ENCODE peak calls at places on chromosomes 12 and 14, in six cellular contexts. E is IMR-90; Z is stimulated activated CD8-positive, alpha-beta memory T cell treated with anti-CD3 and anti-CD28 coated beads, Interleukin-7, amount 100 ng/mL, for 24 hours; G is DMS153; Q is NCI-H2081; A is NCI-H1092 treated with DMSO at 0.1 percent for 48 hours. K is an unnamed sample.

GRCh38 chr12:52300796-52301691 is 9.7 kb upstream of the KRT81 start:
- DNase-seq in G (no peak), Z (no peak), E (peak), Q (no peak), A (no peak), K (no peak)

GRCh38 chr12:93108958-93109357 is 179.9 kb upstream of the EEA1 start:
- DNase-seq in Q (no peak), Z (no peak), G (no peak), A (no peak), E (peak), K (no peak)

GRCh38 chr14:31950760-31951637 is 126.1 kb upstream of the ARHGAP5 start:
- DNase-seq in Z (no peak), E (peak), Q (peak), A (peak), G (peak), K (peak)

GRCh38 chr14:52272375-52272774 is 4.9 kb downstream of the PTGDR start:
- DNase-seq in Q (peak), Z (no peak), G (no peak), A (peak), E (peak), K (no peak)

GRCh38 chr12:4567073-4567881 is 5.3 kb downstream of the DYRK4 start:
- DNase-seq in E (no peak), G (no peak), Q (no peak), Z (no peak), A (no peak), K (no peak)

GRCh38 chr14:74586681-74587362 is 25.2 kb downstream of the LTBP2 start:
- DNase-seq in A (no peak), G (no peak), E (no peak), Z (no peak), Q (no peak), K (no peak)

GRCh38 chr12:113055594-113056380 is 743 bp upstream of the DTX1 start:
- DNase-seq in Z (no peak), A (no peak), E (no peak), Q (no peak), G (no peak), K (no peak)

GRCh38 chr14:91693342-91693741 is 38.5 kb downstream of the CATSPERB start:
- DNase-seq in Q (no peak), A (no peak), G (no peak), E (no peak), Z (no peak), K (no peak)

GRCh38 chr12:75564398-75564797 is 53.0 kb upstream of the KRR1 start:
- DNase-seq in A (no peak), Q (no peak), E (no peak), G (no peak), Z (no peak), K (no peak)

GRCh38 chr12:9079883-9080673 is 35.6 kb downstream of the A2M start:
- DNase-seq in G (no peak), E (no peak), Q (no peak), A (no peak), Z (no peak), K (no peak)

GRCh38 chr14:101361451-101362433 is 199.6 kb upstream of the DIO3 start:
- DNase-seq in Z (no peak), Q (no peak), E (no peak), G (no peak), A (no peak), K (no peak)

GRCh38 chr12:88142610-88142991 is 494 bp downstream of the TMTC3 start:
- DNase-seq in A (no peak), Q (peak), G (no peak), E (no peak), Z (no peak), K (peak)

K was measured in thyroid gland.